ENCODE peak calls at places on chromosomes 16 and 17, in ten cellular contexts. X is T1000; K is amniotic stem cell; E is occipital lobe; S is caudate nucleus; N is activated CD8-positive, alpha-beta T cell treated with anti-CD3 and anti-CD28 coated beads for 36 hours; U is brain pericyte; R is effector CD4-positive, alpha-beta T cell; B is NCI-H82; V is hypothalamus. L is an unnamed sample.

GRCh38 chr17:17572010-17572785 is 19.3 kb downstream of the PEMT start:
- DNase-seq in X (no peak), K (no peak), E (no peak), S (no peak), N (no peak), U (no peak), R (no peak), B (no peak), V (no peak), L (no peak)

GRCh38 chr17:45092932-45093430 is 31.9 kb downstream of the NMT1 start:
- DNase-seq in X (peak), K (peak), E (peak), S (peak), N (no peak), U (peak), R (no peak), B (no peak), V (peak), L (peak)

GRCh38 chr17:45768000-45768399 is 16.1 kb upstream of the CRHR1 start:
- DNase-seq in X (no peak), K (no peak), E (no peak), S (no peak), N (no peak), U (no peak), R (no peak), B (no peak), V (no peak), L (no peak)

GRCh38 chr17:68981288-68981687 is 26.1 kb upstream of the ABCA8 start:
- DNase-seq in X (peak), K (no peak), E (peak), S (no peak), N (no peak), U (peak), R (no peak), B (no peak), V (no peak), L (no peak)

GRCh38 chr16:19265531-19265930 is 20.0 kb upstream of the CLEC19A start:
- DNase-seq in X (no peak), K (no peak), E (no peak), S (no peak), N (no peak), U (no peak), R (no peak), B (peak), V (no peak), L (no peak)

GRCh38 chr16:23516366-23517137 is 6.3 kb upstream of the GGA2 start:
- DNase-seq in X (no peak), K (no peak), E (no peak), S (no peak), N (no peak), U (no peak), R (no peak), B (no peak), V (no peak), L (no peak)

GRCh38 chr17:42760652-42761581 is at the start of gene RAMP2:
- DNase-seq in X (no peak), K (no peak), E (no peak), S (no peak), N (no peak), U (no peak), R (no peak), B (peak), V (no peak), L (no peak)

GRCh38 chr16:85393674-85394510 is 219.2 kb upstream of the GSE1 start:
- DNase-seq in X (no peak), K (no peak), E (no peak), S (no peak), N (peak), U (no peak), R (peak), B (peak), V (no peak), L (no peak)

GRCh38 chr17:8125947-8126305 is 2.0 kb upstream of the HES7 start:
- DNase-seq in X (no peak), K (no peak), E (no peak), S (no peak), N (no peak), U (no peak), R (no peak), B (peak), V (no peak), L (no peak)

GRCh38 chr17:2483084-2483483 is 28.6 kb downstream of the METTL16 start:
- DNase-seq in X (no peak), K (no peak), E (no peak), S (no peak), N (no peak), U (no peak), R (no peak), B (no peak), V (no peak), L (no peak)

GRCh38 chr16:89364603-89365002 is 125.8 kb downstream of the ANKRD11 start:
- DNase-seq in X (no peak), K (no peak), E (no peak), S (no peak), N (no peak), U (no peak), R (no peak), B (peak), V (no peak), L (no peak)

GRCh38 chr17:31513731-31514427 is 122.4 kb downstream of the RAB11FIP4 start:
- DNase-seq in X (no peak), K (no peak), E (no peak), S (no peak), N (no peak), U (no peak), R (no peak), B (no peak), V (no peak), L (no peak)

GRCh38 chr17:76659928-76660614 is 16.5 kb upstream of the ST6GALNAC1 start:
- DNase-seq in X (no peak), K (no peak), E (no peak), S (no peak), N (no peak), U (no peak), R (no peak), B (no peak), V (no peak), L (no peak)

GRCh38 chr16:82720414-82720813 is 93.6 kb downstream of the CDH13 start:
- DNase-seq in X (no peak), K (no peak), E (no peak), S (no peak), N (no peak), U (no peak), R (no peak), B (no peak), V (no peak), L (no peak)

L was measured in hippocampal formation.